ENCODE peak calls at places on chromosomes 7 and 10, in nine cellular contexts. One of them, this sample, is unnamed.

GRCh38 chr7:39909526-39909925 is 40.5 kb upstream of the CDK13 start:
- DNase-seq in NCI-H2081: no peak
- DNase-seq in omental fat pad: no peak
- DNase-seq in T-helper 1 cell: no peak
- DNase-seq in cardiac septum: no peak
- DNase-seq in islet precursor cell: no peak
- DNase-seq in neuronal stem cell: no peak
- DNase-seq in non-pigmented ciliary epithelial cell: no peak
- DNase-seq in NCI-H187 treated with DMSO at 0.1 percent for 48 hours: no peak
- DNase-seq in this sample: no peak

GRCh38 chr7:17090751-17091150 is 207.7 kb upstream of the AHR start:
- DNase-seq in NCI-H2081: no peak
- DNase-seq in omental fat pad: no peak
- DNase-seq in T-helper 1 cell: no peak
- DNase-seq in cardiac septum: no peak
- DNase-seq in islet precursor cell: no peak
- DNase-seq in neuronal stem cell: no peak
- DNase-seq in non-pigmented ciliary epithelial cell: peak
- DNase-seq in NCI-H187 treated with DMSO at 0.1 percent for 48 hours: no peak
- DNase-seq in this sample: no peak

GRCh38 chr10:22386396-22386928 is 41.2 kb downstream of the SPAG6 start:
- DNase-seq in NCI-H2081: no peak
- DNase-seq in omental fat pad: no peak
- DNase-seq in T-helper 1 cell: no peak
- DNase-seq in cardiac septum: no peak
- DNase-seq in islet precursor cell: no peak
- DNase-seq in neuronal stem cell: no peak
- DNase-seq in non-pigmented ciliary epithelial cell: no peak
- DNase-seq in NCI-H187 treated with DMSO at 0.1 percent for 48 hours: no peak
- DNase-seq in this sample: no peak

GRCh38 chr7:134785842-134786241 is 6.4 kb downstream of the CALD1 start:
- DNase-seq in NCI-H2081: no peak
- DNase-seq in omental fat pad: no peak
- DNase-seq in T-helper 1 cell: no peak
- DNase-seq in cardiac septum: no peak
- DNase-seq in islet precursor cell: no peak
- DNase-seq in neuronal stem cell: no peak
- DNase-seq in non-pigmented ciliary epithelial cell: no peak
- DNase-seq in NCI-H187 treated with DMSO at 0.1 percent for 48 hours: no peak
- DNase-seq in this sample: no peak

GRCh38 chr10:14409247-14409646 is 78.5 kb upstream of the FRMD4A start:
- DNase-seq in NCI-H2081: no peak
- DNase-seq in omental fat pad: no peak
- DNase-seq in T-helper 1 cell: no peak
- DNase-seq in cardiac septum: no peak
- DNase-seq in islet precursor cell: no peak
- DNase-seq in neuronal stem cell: no peak
- DNase-seq in non-pigmented ciliary epithelial cell: no peak
- DNase-seq in NCI-H187 treated with DMSO at 0.1 percent for 48 hours: no peak
- DNase-seq in this sample: no peak

GRCh38 chr7:114175140-114175539 is 239.5 kb upstream of the FOXP2 start:
- DNase-seq in NCI-H2081: no peak
- DNase-seq in omental fat pad: no peak
- DNase-seq in T-helper 1 cell: no peak
- DNase-seq in cardiac septum: no peak
- DNase-seq in islet precursor cell: no peak
- DNase-seq in neuronal stem cell: no peak
- DNase-seq in non-pigmented ciliary epithelial cell: peak
- DNase-seq in NCI-H187 treated with DMSO at 0.1 percent for 48 hours: no peak
- DNase-seq in this sample: no peak

GRCh38 chr10:23067939-23068775 is 27.2 kb upstream of the MSRB2 start:
- DNase-seq in NCI-H2081: peak
- DNase-seq in omental fat pad: peak
- DNase-seq in T-helper 1 cell: peak
- DNase-seq in cardiac septum: peak
- DNase-seq in islet precursor cell: peak
- DNase-seq in neuronal stem cell: peak
- DNase-seq in non-pigmented ciliary epithelial cell: peak
- DNase-seq in NCI-H187 treated with DMSO at 0.1 percent for 48 hours: no peak
- DNase-seq in this sample: peak

GRCh38 chr7:17994079-17994478 is 33.6 kb downstream of the PRPS1L1 start:
- DNase-seq in NCI-H2081: no peak
- DNase-seq in omental fat pad: no peak
- DNase-seq in T-helper 1 cell: no peak
- DNase-seq in cardiac septum: no peak
- DNase-seq in islet precursor cell: no peak
- DNase-seq in neuronal stem cell: no peak
- DNase-seq in non-pigmented ciliary epithelial cell: no peak
- DNase-seq in NCI-H187 treated with DMSO at 0.1 percent for 48 hours: no peak
- DNase-seq in this sample: no peak

GRCh38 chr7:18420758-18421157 is 74.8 kb upstream of the HDAC9 start:
- DNase-seq in NCI-H2081: no peak
- DNase-seq in omental fat pad: no peak
- DNase-seq in T-helper 1 cell: no peak
- DNase-seq in cardiac septum: no peak
- DNase-seq in islet precursor cell: no peak
- DNase-seq in neuronal stem cell: no peak
- DNase-seq in non-pigmented ciliary epithelial cell: peak
- DNase-seq in NCI-H187 treated with DMSO at 0.1 percent for 48 hours: peak
- DNase-seq in this sample: no peak

GRCh38 chr10:112767156-112767555 is 182.9 kb upstream of the TCF7L2 start:
- DNase-seq in NCI-H2081: no peak
- DNase-seq in omental fat pad: no peak
- DNase-seq in T-helper 1 cell: no peak
- DNase-seq in cardiac septum: no peak
- DNase-seq in islet precursor cell: no peak
- DNase-seq in neuronal stem cell: no peak
- DNase-seq in non-pigmented ciliary epithelial cell: no peak
- DNase-seq in NCI-H187 treated with DMSO at 0.1 percent for 48 hours: no peak
- DNase-seq in this sample: no peak

GRCh38 chr7:80244206-80244956 is 109.8 kb downstream of the GNAI1 start:
- DNase-seq in NCI-H2081: no peak
- DNase-seq in omental fat pad: no peak
- DNase-seq in T-helper 1 cell: no peak
- DNase-seq in cardiac septum: no peak
- DNase-seq in islet precursor cell: no peak
- DNase-seq in neuronal stem cell: no peak
- DNase-seq in non-pigmented ciliary epithelial cell: no peak
- DNase-seq in NCI-H187 treated with DMSO at 0.1 percent for 48 hours: no peak
- DNase-seq in this sample: no peak

GRCh38 chr10:51238987-51239386 is 164.7 kb downstream of the PRKG1 start:
- DNase-seq in NCI-H2081: no peak
- DNase-seq in omental fat pad: no peak
- DNase-seq in T-helper 1 cell: no peak
- DNase-seq in cardiac septum: no peak
- DNase-seq in islet precursor cell: no peak
- DNase-seq in neuronal stem cell: no peak
- DNase-seq in non-pigmented ciliary epithelial cell: no peak
- DNase-seq in NCI-H187 treated with DMSO at 0.1 percent for 48 hours: no peak
- DNase-seq in this sample: no peak